ENCODE peak calls at places on chromosomes 2 and 18, in four cellular contexts. X is lung, W is sciatic nerve, S is astrocyte of the spinal cord. P is an unnamed sample.

GRCh38 chr2:38095996-38096861 is 20.3 kb upstream of the CYP1B1 start:
- DNase-seq in X (no peak), S (peak), W (no peak), P (no peak)

GRCh38 chr2:359047-359446 is 71.2 kb upstream of the ALKAL2 start:
- DNase-seq in S (no peak), W (no peak), X (no peak), P (no peak)

GRCh38 chr2:10094271-10094814 is 14.1 kb upstream of the CYS1 start:
- DNase-seq in S (no peak), X (no peak), W (no peak), P (no peak)

GRCh38 chr2:26735096-26735495 is 29.0 kb upstream of the SLC35F6 start:
- DNase-seq in W (no peak), X (no peak), S (peak), P (no peak)

GRCh38 chr18:72878561-72878960 is 10.8 kb upstream of the NETO1 start:
- DNase-seq in S (no peak), X (no peak), W (no peak), P (no peak)

GRCh38 chr2:107645586-107645985 is 181.1 kb upstream of the RGPD4 start:
- DNase-seq in S (no peak), W (no peak), X (no peak), P (no peak)

GRCh38 chr2:98801286-98801685 is 70.4 kb upstream of the MGAT4A start:
- DNase-seq in W (no peak), S (no peak), X (peak), P (no peak)

GRCh38 chr2:46377287-46377605 is 80.0 kb downstream of the EPAS1 start:
- DNase-seq in S (no peak), X (no peak), W (no peak), P (no peak)

GRCh38 chr2:8454797-8455196 is 227.1 kb upstream of the ID2 start:
- DNase-seq in W (no peak), S (no peak), X (no peak), P (no peak)

GRCh38 chr2:239330836-239331235 is 70.0 kb downstream of the HDAC4 start:
- DNase-seq in X (no peak), S (no peak), W (no peak), P (no peak)

GRCh38 chr2:649461-650342 is 27.5 kb downstream of the TMEM18 start:
- DNase-seq in S (no peak), W (no peak), X (peak), P (no peak)

GRCh38 chr2:127086800-127087737 is 19.9 kb downstream of the BIN1 start:
- DNase-seq in S (peak), W (peak), X (peak), P (peak)

GRCh38 chr2:203900298-203900697 is 32.7 kb downstream of the CTLA4 start:
- DNase-seq in W (no peak), X (no peak), S (no peak), P (no peak)

GRCh38 chr2:177689623-177690022 is 297.1 kb downstream of the AGPS start:
- DNase-seq in W (no peak), X (no peak), S (no peak), P (no peak)

GRCh38 chr18:58128286-58129018 is 84.4 kb downstream of the NEDD4L start:
- DNase-seq in S (peak), W (no peak), X (no peak), P (no peak)

GRCh38 chr2:105919191-105919811 is 174.6 kb downstream of the NCK2 start:
- DNase-seq in S (no peak), W (peak), X (no peak), P (no peak)

GRCh38 chr18:58549814-58550339 is 79.0 kb downstream of the ALPK2 start:
- DNase-seq in X (no peak), S (no peak), W (no peak), P (no peak)

P was measured in Peyer's patch.